ENCODE peak calls at places on chromosomes 16 and 17, in four cellular contexts. K is upper lobe of right lung; A is CD4-positive, alpha-beta memory T cell; S is heart left ventricle. F is an unnamed sample.

GRCh38 chr16:27245276-27246231 is 23.0 kb downstream of the NSMCE1 start:
- DNase-seq in S (no peak), A (no peak), K (peak), F (no peak)

GRCh38 chr17:4101127-4101798 is 41.6 kb downstream of the ZZEF1 start:
- DNase-seq in A (peak), K (no peak), S (no peak), F (no peak)

GRCh38 chr17:21297597-21297996 is 13.1 kb downstream of the MAP2K3 start:
- DNase-seq in K (peak), A (no peak), S (no peak), F (no peak)

GRCh38 chr16:13896543-13897182 is 23.3 kb upstream of the ERCC4 start:
- DNase-seq in S (no peak), A (no peak), K (no peak), F (no peak)

GRCh38 chr17:83133302-83134121 is 54.1 kb downstream of the METRNL start:
- DNase-seq in K (peak), S (no peak), A (no peak), F (no peak)

GRCh38 chr16:48003226-48003907 is 152.4 kb downstream of the ABCC12 start:
- DNase-seq in A (no peak), K (no peak), S (no peak), F (no peak)

GRCh38 chr16:85466989-85467388 is 146.1 kb upstream of the GSE1 start:
- DNase-seq in K (no peak), A (no peak), S (no peak), F (no peak)

GRCh38 chr16:83308414-83308813 is 499.4 kb upstream of the HSBP1 start:
- DNase-seq in S (no peak), K (no peak), A (no peak), F (no peak)

GRCh38 chr17:32302037-32302436 is 36.4 kb downstream of the RHBDL3 start:
- DNase-seq in S (no peak), K (no peak), A (no peak), F (no peak)

GRCh38 chr17:76382305-76382802 is 2.1 kb upstream of the SPHK1 start:
- DNase-seq in S (peak), K (no peak), A (no peak), F (no peak)

GRCh38 chr16:16014329-16015224 is 65.2 kb downstream of the ABCC1 start:
- DNase-seq in K (no peak), A (no peak), S (peak), F (no peak)

GRCh38 chr17:41777157-41777578 is 9.3 kb downstream of the JUP start:
- DNase-seq in S (peak), A (no peak), K (no peak), F (no peak)

GRCh38 chr16:49000594-49000993 is 281.0 kb downstream of the CBLN1 start:
- DNase-seq in K (no peak), A (no peak), S (no peak), F (no peak)

GRCh38 chr16:86775401-86775985 is 197.1 kb downstream of the FOXL1 start:
- DNase-seq in K (no peak), S (no peak), A (no peak), F (no peak)

GRCh38 chr16:17578921-17579876 is 108.4 kb upstream of the XYLT1 start:
- DNase-seq in A (peak), S (peak), K (no peak), F (peak)

GRCh38 chr16:88064011-88064888 is 113.0 kb downstream of the BANP start:
- DNase-seq in S (peak), A (no peak), K (no peak), F (no peak)

GRCh38 chr16:79613009-79613408 is 12.5 kb upstream of the MAF start:
- DNase-seq in K (no peak), A (no peak), S (no peak), F (no peak)

GRCh38 chr17:81878294-81878693 is 7.2 kb upstream of the ARHGDIA start:
- DNase-seq in A (no peak), K (no peak), S (no peak), F (no peak)

GRCh38 chr16:67641779-67642708 is 2.9 kb upstream of the CARMIL2 start:
- DNase-seq in K (peak), A (no peak), S (peak), F (no peak)

GRCh38 chr16:29726845-29727379 is 18.9 kb downstream of the C16orf54 start:
- DNase-seq in S (no peak), K (peak), A (no peak), F (no peak)

GRCh38 chr17:17149520-17150449 is 56.3 kb downstream of the PLD6 start:
- DNase-seq in A (no peak), S (no peak), K (no peak), F (no peak)

GRCh38 chr17:75241502-75241901 is 19.9 kb downstream of the GGA3 start:
- DNase-seq in S (no peak), K (no peak), A (no peak), F (no peak)

GRCh38 chr16:47311738-47312505 is 148.9 kb downstream of the ITFG1 start:
- DNase-seq in K (no peak), S (no peak), A (no peak), F (no peak)

GRCh38 chr16:22034503-22034902 is 26.6 kb downstream of the MOSMO start:
- DNase-seq in K (no peak), S (no peak), A (no peak), F (no peak)

GRCh38 chr16:76639685-76640289 is 362.6 kb downstream of the CNTNAP4 start:
- DNase-seq in A (no peak), S (no peak), K (no peak), F (no peak)

GRCh38 chr17:32659419-32659842 is 172.6 kb downstream of the CDK5R1 start:
- DNase-seq in A (peak), S (peak), K (peak), F (peak)

GRCh38 chr17:73068322-73069153 is 23.9 kb downstream of the SLC39A11 start:
- DNase-seq in S (no peak), K (no peak), A (no peak), F (no peak)

GRCh38 chr16:75011634-75012307 is 12.9 kb downstream of the ZNRF1 start:
- DNase-seq in S (no peak), A (peak), K (no peak), F (no peak)

GRCh38 chr17:40611840-40612509 is 35.6 kb downstream of the SMARCE1 start:
- DNase-seq in A (no peak), K (no peak), S (no peak), F (no peak)

GRCh38 chr17:74149597-74150427 is 53.7 kb upstream of the RPL38 start:
- DNase-seq in K (no peak), A (no peak), S (no peak), F (no peak)

GRCh38 chr16:35011-35775 is 18.2 kb downstream of the POLR3K start:
- DNase-seq in A (no peak), K (no peak), S (no peak), F (no peak)

GRCh38 chr16:51577621-51578303 is 426.7 kb upstream of the SALL1 start:
- DNase-seq in A (no peak), S (no peak), K (no peak), F (no peak)

GRCh38 chr17:80957461-80957941 is 34.1 kb upstream of the CHMP6 start:
- DNase-seq in A (no peak), K (peak), S (peak), F (no peak)

GRCh38 chr16:2086136-2086742 is 38.5 kb downstream of the TSC2 start:
- DNase-seq in A (no peak), S (no peak), K (no peak), F (no peak)

GRCh38 chr17:49775546-49776260 is 11.8 kb upstream of the FAM117A start:
- DNase-seq in A (no peak), K (no peak), S (no peak), F (no peak)

GRCh38 chr16:86010680-86011141 is 111.7 kb downstream of the IRF8 start:
- DNase-seq in K (peak), S (no peak), A (no peak), F (no peak)

GRCh38 chr17:81456091-81456490 is 56.5 kb downstream of the ACTG1 start:
- DNase-seq in A (no peak), K (no peak), S (no peak), F (no peak)

GRCh38 chr16:50267651-50268050 is 1.3 kb downstream of the ADCY7 start:
- DNase-seq in S (no peak), K (peak), A (peak), F (peak)

GRCh38 chr17:48612854-48613691 is 2.0 kb downstream of the HOXB8 start:
- DNase-seq in K (no peak), S (no peak), A (peak), F (peak)

GRCh38 chr17:689556-690247 is 24.9 kb downstream of the VPS53 start:
- DNase-seq in K (no peak), S (no peak), A (no peak), F (no peak)
- H3K4me3 ChIP-seq in K (peak), S (no peak), A (no peak), F (no peak)

DNA sequence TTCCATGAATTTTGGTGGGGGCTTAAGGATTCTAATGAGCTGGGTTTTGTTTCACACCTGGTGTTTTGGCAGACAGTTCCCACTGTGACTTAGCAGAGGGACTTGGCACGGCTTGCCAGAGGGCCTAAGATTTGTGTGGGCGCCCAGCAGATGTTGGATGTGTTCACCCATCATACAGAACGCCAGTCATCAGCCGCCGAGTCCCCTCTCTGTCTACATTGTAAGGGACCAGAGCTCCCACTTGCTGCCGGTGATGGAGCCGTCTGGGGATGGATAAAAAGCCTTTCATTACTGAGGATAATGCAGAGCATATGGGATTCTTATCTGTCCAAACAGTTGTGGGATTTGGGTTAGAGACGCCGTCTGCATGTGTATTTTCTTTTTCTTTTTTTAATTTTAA is 12.8 kb downstream of the RBFOX1 start:
- DNase-seq in K (no peak), A (no peak), S (peak), F (no peak)
- H3K4me3 ChIP-seq in K (no peak), A (no peak), S (no peak), F (no peak)

DNA sequence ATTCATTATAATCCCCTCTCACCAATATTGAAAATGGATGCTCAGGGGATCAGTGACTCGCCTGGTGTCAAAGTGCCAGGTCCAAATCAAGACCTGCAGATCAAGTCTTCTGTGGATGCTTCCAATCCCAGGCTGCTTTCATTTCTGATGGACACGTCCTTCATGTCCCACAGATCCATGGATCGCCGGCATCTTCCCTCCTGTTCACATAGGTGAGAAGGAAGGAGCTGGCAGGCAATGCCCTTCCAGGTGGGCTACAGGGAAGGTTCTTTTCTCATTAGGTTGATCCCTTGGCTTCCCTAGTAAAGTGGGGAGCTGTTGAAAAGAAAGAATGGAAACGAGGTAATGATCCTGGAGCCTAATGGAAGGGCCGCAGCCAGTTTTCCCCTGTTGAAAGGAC is 159.7 kb upstream of the RPH3AL start:
- DNase-seq in A (no peak), S (no peak), K (no peak), F (no peak)
- H3K4me3 ChIP-seq in A (no peak), S (no peak), K (no peak), F (no peak)

GRCh38 chr16:57522960-57523359 is 13.4 kb downstream of the CCDC102A start:
- DNase-seq in A (no peak), K (no peak), S (no peak), F (no peak)
- H3K4me3 ChIP-seq in A (no peak), K (no peak), S (no peak), F (no peak)

GRCh38 chr17:29140631-29141483 is 39.3 kb downstream of the MYO18A start:
- DNase-seq in A (peak), K (no peak), S (peak), F (peak)

GRCh38 chr17:29138991-29139682 is 41.1 kb downstream of the MYO18A start:
- DNase-seq in K (no peak), A (peak), S (peak), F (peak)

GRCh38 chr17:29138184-29138955 is 41.8 kb downstream of the MYO18A start:
- DNase-seq in S (peak), K (no peak), A (peak), F (peak)

GRCh38 chr17:29141484-29141835 is 38.7 kb downstream of the MYO18A start:
- DNase-seq in K (no peak), S (no peak), A (no peak), F (no peak)

GRCh38 chr17:29140051-29140582 is 40.1 kb downstream of the MYO18A start:
- DNase-seq in S (peak), A (peak), K (peak), F (peak)
- H3K4me3 ChIP-seq in S (peak), A (peak), K (peak), F (peak)

DNA sequence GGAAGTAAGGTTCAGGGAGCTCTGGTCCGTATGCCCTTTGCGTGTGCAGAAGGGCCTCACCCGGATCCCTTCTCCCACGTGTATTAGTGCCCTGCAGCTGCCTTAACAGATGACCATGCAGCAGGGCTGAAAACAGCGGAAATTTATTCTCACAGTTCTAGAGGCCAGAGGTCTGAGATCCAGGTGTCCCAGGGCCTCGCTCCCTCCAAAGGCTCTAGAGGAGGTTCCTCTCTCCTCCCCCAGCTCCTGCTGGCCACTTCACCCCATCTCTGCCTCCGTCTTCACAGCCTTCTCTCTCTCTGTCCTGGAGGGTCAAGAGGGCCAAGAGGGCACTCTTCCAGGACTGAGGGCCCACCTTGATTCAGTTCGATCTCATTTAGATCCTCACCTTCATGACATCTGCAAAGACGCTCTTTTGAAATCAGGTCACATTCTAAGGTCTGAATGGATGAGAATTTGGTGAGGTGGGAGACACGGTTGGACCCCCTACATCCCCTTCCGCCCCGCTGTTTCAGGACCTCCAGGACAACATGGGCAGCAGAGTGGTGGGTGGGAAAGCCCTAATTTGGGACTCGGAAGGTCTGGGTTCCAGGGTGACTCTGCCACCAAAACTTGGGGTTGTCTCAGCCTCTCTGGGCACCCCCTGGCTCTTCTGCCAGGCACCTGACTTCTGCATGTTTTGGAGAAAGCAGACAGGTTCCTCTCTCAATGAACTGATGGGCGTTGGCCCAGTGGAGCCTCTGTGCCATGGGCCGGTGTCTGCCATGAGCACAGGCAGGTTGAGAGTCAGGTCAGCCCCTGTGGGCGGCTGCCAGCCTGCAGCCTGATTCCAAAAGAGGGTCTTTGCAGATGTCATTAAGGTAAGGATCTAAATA is 361.2 kb downstream of the SEC14L1 start:
- DNase-seq in S (peak), A (no peak), K (peak), F (no peak)
- H3K4me3 ChIP-seq in S (no peak), A (no peak), K (no peak), F (no peak)

GRCh38 chr16:11619327-11619851 is 32.7 kb upstream of the LITAF start:
- DNase-seq in K (no peak), S (peak), A (peak), F (peak)

GRCh38 chr16:11624205-11624604 is 37.5 kb upstream of the LITAF start:
- DNase-seq in K (no peak), A (no peak), S (no peak), F (no peak)

GRCh38 chr16:11620243-11621003 is 33.7 kb upstream of the LITAF start:
- DNase-seq in A (no peak), K (no peak), S (no peak), F (no peak)

GRCh38 chr16:11621539-11621919 is 34.8 kb upstream of the LITAF start:
- DNase-seq in S (no peak), K (no peak), A (no peak), F (no peak)

GRCh38 chr16:11621920-11622651 is 35.4 kb upstream of the LITAF start:
- DNase-seq in A (peak), S (peak), K (peak), F (no peak)
- H3K4me3 ChIP-seq in A (peak), S (no peak), K (peak), F (no peak)

DNA sequence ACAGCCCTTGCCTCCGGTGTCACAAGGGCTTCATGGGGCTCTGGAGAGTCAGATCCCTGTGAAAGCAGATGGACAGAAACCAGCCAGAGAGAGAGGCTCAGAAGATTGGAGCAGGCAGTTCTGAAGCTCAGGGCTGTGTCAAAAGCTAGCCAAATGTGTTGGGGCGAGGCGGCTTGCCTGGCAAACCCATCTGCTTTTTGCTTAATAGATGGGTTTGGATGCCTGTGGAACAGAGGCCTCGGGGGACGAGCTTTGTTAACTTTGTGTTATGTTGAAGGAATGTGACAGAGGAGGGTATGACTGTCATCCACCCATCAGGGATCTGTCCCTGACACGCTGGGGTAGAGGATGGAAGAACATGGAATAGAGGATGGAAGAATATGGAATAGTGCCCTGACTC is 21.0 kb upstream of the SLC12A3 start:
- DNase-seq in S (no peak), A (no peak), K (no peak), F (no peak)
- H3K4me3 ChIP-seq in S (no peak), A (no peak), K (no peak), F (no peak)

DNA sequence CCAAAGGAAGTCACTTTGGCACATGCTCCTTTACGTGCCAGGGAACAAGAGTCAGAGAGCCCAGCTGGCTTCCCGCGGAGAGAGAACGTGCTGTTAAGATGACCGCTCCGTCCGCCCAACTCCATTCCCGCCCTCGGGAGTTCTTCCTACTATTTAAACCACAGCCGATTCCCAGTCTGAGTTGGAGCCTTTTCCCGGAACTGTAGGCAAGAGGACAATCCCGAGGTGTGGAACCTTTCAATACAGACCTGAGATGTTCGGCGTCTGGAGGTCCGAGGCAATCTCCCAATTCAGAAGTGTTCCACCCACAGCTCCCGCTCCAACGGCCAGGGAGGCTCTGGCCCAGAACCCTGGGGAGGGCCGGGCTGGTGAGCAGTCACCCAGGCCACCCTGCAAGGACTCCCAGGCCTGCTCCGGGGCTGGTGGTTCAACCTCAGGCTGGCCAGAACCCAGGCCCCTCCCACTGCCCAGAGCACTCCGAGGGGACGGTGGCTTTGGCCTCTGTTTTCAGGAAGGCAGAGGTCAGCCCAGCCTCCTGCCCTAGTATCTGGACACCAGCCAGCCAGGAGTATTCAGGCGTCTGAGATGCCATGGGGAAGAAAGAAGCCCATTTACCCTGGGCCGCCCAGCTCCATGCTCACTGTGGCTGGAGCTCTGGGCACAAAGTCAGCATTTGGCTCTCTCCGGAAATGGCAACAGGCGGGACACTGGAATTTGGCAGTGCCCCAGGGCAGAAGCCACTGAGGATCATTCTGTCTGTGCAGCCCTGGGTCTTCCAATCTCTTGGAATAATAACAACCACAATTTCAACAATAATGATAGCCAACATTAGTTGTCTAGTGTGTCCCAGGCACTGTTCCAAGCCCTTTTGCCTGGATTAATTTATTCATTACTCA is 21.4 kb downstream of the EMP2 start:
- DNase-seq in S (peak), K (peak), A (no peak), F (no peak)
- H3K4me3 ChIP-seq in S (no peak), K (peak), A (no peak), F (no peak)

F was measured in Jurkat, Clone E6-1.